ENCODE peak calls at places on chromosomes 4 and X, in five cellular contexts. M is ovary, A is stomach, N is A549, P is suprapubic skin. H is an unnamed sample.

GRCh38 chrX:38438321-38438720 is 85.9 kb downstream of the OTC start:
- DNase-seq in M (no peak), A (no peak), N (no peak), P (no peak), H (no peak)

GRCh38 chrX:130523460-130524394 is 121.9 kb downstream of the RBMX2 start:
- DNase-seq in M (no peak), A (peak), N (no peak), P (no peak), H (peak)

GRCh38 chr4:40923326-40924095 is 173.8 kb downstream of the NSUN7 start:
- DNase-seq in M (no peak), A (no peak), N (no peak), P (no peak), H (no peak)

GRCh38 chr4:138405934-138406567 is 163.9 kb upstream of the SLC7A11 start:
- DNase-seq in M (no peak), A (no peak), N (no peak), P (no peak), H (no peak)

GRCh38 chrX:19695884-19696283 is 180.6 kb upstream of the MAP3K15 start:
- DNase-seq in M (no peak), A (no peak), N (no peak), P (no peak), H (no peak)

GRCh38 chr4:79211490-79211889 is 114.4 kb downstream of the NAA11 start:
- DNase-seq in M (no peak), A (no peak), N (no peak), P (no peak), H (no peak)

GRCh38 chr4:3708103-3708510 is 58.1 kb upstream of the ADRA2C start:
- DNase-seq in M (peak), A (no peak), N (no peak), P (peak), H (peak)

GRCh38 chr4:101158507-101158906 is 188.8 kb downstream of the PPP3CA start:
- DNase-seq in M (no peak), A (no peak), N (peak), P (no peak), H (no peak)

GRCh38 chr4:125519376-125520171 is 204.8 kb downstream of the FAT4 start:
- DNase-seq in M (no peak), A (no peak), N (no peak), P (no peak), H (no peak)

GRCh38 chr4:174377613-174378012 is 93.9 kb downstream of the CEP44 start:
- DNase-seq in M (no peak), A (no peak), N (peak), P (no peak), H (no peak)

GRCh38 chr4:76194325-76194724 is 19.3 kb downstream of the SCARB2 start:
- DNase-seq in M (no peak), A (no peak), N (peak), P (no peak), H (peak)

GRCh38 chrX:121496966-121497365 is 449.6 kb downstream of the GLUD2 start:
- DNase-seq in M (no peak), A (no peak), N (no peak), P (no peak), H (no peak)

GRCh38 chr4:41933997-41934812 is 1.0 kb upstream of the TMEM33 start:
- DNase-seq in M (no peak), A (no peak), N (peak), P (no peak), H (no peak)

DNA sequence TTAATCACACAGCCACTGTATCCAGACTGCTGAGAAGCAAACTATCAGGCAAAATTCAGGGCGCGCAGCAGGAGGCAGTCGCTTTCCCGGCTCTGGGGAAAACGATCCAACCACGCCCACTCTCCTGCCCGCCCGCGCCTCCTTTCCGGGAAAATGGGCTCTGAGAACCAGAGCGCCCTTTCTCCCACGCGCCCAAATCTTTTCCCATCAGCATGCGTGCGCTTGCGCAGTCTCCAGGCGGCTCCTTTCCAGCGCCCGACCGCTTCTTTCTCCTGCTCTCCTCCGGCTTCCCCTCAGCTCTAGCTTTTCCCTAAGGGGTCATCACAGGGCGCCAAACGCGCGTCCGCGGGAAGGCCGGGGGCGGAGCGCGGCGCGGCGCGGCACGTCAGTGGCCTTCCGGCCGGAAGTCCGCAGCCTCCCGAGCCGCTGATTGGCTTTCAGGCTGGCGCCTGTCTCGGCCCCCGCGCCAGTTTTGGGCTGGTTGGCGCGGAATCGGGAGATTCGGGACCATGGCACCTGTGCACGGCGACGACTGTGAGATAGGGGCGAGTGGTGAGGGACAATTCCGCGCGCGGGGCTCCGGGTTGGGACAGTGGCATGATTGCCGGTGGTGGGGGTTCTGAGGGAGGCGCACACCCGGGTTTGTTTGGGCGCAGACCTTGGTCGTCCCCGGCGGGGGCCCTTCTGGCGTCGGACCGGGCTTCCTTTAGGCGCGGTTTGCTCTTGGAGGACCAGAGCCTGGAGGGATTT is at the start of gene POLA1:
- DNase-seq in M (peak), A (peak), N (peak), P (peak), H (peak)
- TF ChIP-seq POLR2A in M (no peak), A (no peak), N (peak), P (no peak), H (peak)

GRCh38 chr4:185142911-185143595 is at the start of gene SLC25A4:
- DNase-seq in M (peak), A (peak), N (peak), P (peak), H (peak)
- TF ChIP-seq EP300 in M (no peak), A (peak), N (no peak), P (no peak), H (no peak)

DNA sequence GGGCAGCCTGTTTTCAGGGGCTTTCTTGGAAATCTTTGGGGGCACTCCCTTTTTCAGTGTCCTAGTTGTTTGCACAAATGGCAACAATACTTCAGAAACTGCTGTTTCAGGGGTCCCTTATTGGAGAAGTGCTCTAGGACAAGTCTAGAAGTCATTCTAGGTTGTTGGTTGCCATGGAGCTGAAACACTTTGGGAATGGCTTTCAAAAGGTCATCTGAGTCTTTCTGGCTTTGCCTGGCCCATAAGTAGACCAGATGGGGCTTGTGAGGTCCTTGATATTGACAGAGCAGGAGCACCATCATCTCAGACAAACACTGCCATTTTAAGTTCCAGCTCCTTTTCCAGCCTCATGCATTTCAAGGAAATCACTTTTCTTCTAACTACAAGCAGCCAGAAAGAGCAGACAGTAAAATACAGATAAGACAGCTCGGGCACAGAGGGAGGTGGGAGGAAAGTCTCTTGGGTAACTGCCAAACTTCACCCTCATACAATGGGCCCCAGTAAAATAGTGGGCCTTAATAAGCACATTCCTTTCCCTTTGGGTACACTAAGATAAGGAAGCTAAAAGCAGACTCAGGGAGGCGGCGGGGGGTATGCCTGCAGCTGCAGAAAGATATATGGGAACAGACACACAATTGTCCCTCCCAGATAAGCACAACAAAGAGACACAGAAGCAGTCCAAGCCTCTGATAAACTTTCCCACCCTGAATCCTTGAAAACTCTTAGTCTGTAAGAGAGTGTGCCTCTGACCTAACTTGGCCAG is 8.5 kb upstream of the NXF3 start:
- DNase-seq in M (no peak), A (no peak), N (no peak), P (no peak), H (no peak)
- TF ChIP-seq POLR2A in M (no peak), A (no peak), N (no peak), P (no peak), H (no peak)

DNA sequence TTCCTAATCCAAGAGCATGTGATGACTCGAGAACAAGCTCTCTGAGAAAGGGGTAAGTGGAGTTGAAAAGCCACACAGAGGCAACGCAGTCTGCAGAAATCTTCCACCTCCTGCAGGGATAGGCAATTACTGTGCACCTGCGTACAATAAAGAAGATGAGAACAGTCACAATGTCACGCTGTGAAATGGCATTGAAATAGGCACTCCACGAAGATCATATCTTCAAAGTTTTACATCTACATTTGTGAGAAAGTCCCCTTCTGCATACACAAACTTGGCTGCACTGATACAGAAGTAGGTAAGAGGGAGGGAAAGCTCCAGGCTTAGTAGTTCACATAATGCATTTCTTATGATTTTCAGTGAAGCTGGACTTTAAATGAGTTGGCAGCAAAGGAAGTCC is 27.1 kb downstream of the DDX60L start:
- DNase-seq in M (no peak), A (no peak), N (no peak), P (no peak), H (no peak)
- TF ChIP-seq EP300 in M (no peak), A (no peak), N (no peak), P (no peak), H (no peak)

DNA sequence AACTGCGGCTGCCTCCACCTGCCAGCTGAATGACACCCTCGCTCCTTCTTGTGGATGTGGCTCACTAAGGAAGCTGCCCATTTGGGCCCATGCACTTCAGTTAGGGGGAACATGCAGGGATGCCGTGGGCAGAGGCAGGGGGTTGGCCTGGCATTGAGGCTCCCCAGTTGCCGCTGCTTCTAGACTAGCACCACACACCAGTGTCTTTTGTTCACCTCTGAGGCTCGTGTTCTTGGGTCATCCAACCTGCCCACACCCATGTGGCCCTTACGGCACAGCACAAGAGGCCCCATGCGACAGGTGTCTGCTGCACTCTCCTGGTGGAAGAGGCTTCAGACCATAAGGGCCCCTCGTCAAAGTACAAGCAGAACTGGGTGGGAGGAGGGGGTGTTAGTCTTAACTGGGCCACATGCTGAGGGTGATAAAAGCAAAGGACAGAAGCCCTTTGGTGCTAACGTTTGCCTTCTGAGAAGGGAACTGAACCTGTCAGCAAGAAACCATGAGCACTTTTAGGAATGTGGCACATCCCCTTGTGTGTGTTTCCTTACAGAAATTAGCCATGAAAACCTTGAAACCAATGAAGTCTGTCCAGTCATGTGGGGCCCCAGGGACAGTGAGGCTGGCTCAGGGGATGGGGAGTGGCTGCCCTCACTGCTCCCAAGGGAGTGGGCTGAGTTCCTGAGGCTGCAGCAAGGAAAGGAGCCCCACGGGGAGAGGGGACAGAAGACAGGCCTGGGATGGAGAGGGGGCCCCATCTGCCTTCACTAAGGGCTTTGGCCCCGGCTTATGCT is 39.2 kb downstream of the MAP7D3 start:
- DNase-seq in M (no peak), A (no peak), N (no peak), P (peak), H (no peak)
- TF ChIP-seq POLR2A in M (no peak), A (no peak), N (no peak), P (no peak), H (no peak)

H was measured in upper lobe of left lung.